ENCODE peak calls at places on chromosomes 16 and 17, in eight cellular contexts. G is non-pigmented ciliary epithelial cell; Y is right atrium auricular region; Z is T-helper 1 cell; A is T-helper 17 cell; W is stimulated activated CD8-positive, alpha-beta memory T cell treated with anti-CD3 and anti-CD28 coated beads, Interleukin-2, amount 100 ng/mL, for 48 hours; B is fibroblast of the aortic adventitia; M is stimulated activated naive CD4-positive, alpha-beta T cell. T is an unnamed sample.

GRCh38 chr17:59890720-59891119 is 2.0 kb downstream of the TUBD1 start:
- DNase-seq in Y (no peak), A (no peak), G (no peak), B (no peak), M (no peak), Z (no peak), W (no peak), T (no peak)

GRCh38 chr16:2038359-2039285 is 9.0 kb downstream of the NTHL1 start:
- DNase-seq in Y (no peak), W (no peak), A (no peak), M (no peak), G (no peak), Z (no peak), B (no peak), T (no peak)

GRCh38 chr17:80792373-80792781 is 199.3 kb upstream of the CHMP6 start:
- DNase-seq in Y (no peak), B (no peak), W (no peak), G (no peak), A (no peak), Z (no peak), M (no peak), T (no peak)

GRCh38 chr17:29595943-29596774 is 3.2 kb downstream of the ANKRD13B start:
- DNase-seq in A (no peak), G (no peak), B (no peak), Y (no peak), Z (no peak), W (no peak), M (no peak), T (no peak)

GRCh38 chr16:85243312-85243711 is 131.0 kb upstream of the CIBAR2 start:
- DNase-seq in Z (no peak), M (no peak), G (no peak), W (no peak), Y (no peak), B (no peak), A (no peak), T (no peak)

GRCh38 chr16:71658771-71659170 is 32.8 kb downstream of the MARVELD3 start:
- DNase-seq in M (no peak), B (no peak), G (no peak), A (no peak), Y (no peak), W (no peak), Z (no peak), T (no peak)

GRCh38 chr16:30678586-30678970 is 20.3 kb downstream of the FBRS start:
- DNase-seq in M (no peak), A (no peak), B (no peak), G (no peak), Y (no peak), W (no peak), Z (no peak), T (no peak)

GRCh38 chr17:50028207-50029120 is 27.4 kb upstream of the ITGA3 start:
- DNase-seq in A (no peak), Z (no peak), W (no peak), B (peak; percentile 26), G (no peak), M (no peak), Y (peak; percentile 56), T (peak; percentile 99)

GRCh38 chr17:29215174-29215573 is 31.5 kb upstream of the CRYBA1 start:
- DNase-seq in W (no peak), G (no peak), Y (no peak), A (no peak), Z (no peak), B (no peak), M (no peak), T (no peak)

GRCh38 chr17:58936295-58936694 is 170.4 kb downstream of the TRIM37 start:
- DNase-seq in M (no peak), A (no peak), B (no peak), G (no peak), W (no peak), Z (no peak), Y (no peak), T (no peak)

GRCh38 chr17:73029941-73030340 is 62.5 kb downstream of the SLC39A11 start:
- DNase-seq in Z (no peak), G (no peak), M (no peak), W (no peak), B (no peak), Y (no peak), A (no peak), T (no peak)

T was measured in foreskin keratinocyte.